ENCODE peak calls at places on chromosomes 13 and 19, in seven cellular contexts. U is RWPE2; N is C1 segment of cervical spinal cord; P is fibroblast of gingiva; Q is GM04504; M is AG08396; V is CD8-positive, alpha-beta T cell. W is an unnamed sample.

GRCh38 chr19:43711751-43712355 is 4.0 kb upstream of the IRGC start:
- DNase-seq in U (no peak), N (no peak), P (no peak), Q (no peak), M (no peak), V (no peak), W (no peak)

GRCh38 chr13:100721885-100722512 is 47.4 kb upstream of the TMTC4 start:
- DNase-seq in U (no peak), N (no peak), P (peak; percentile 23), Q (peak; percentile 20), M (peak; percentile 56), V (peak; percentile 57), W (no peak)

GRCh38 chr13:57865600-57866294 is 234.2 kb downstream of the PCDH17 start:
- DNase-seq in U (no peak), N (no peak), P (no peak), Q (no peak), M (no peak), V (no peak), W (no peak)

GRCh38 chr13:45872574-45872973 is 21.0 kb upstream of the SIAH3 start:
- DNase-seq in U (no peak), N (no peak), P (no peak), Q (no peak), M (no peak), V (no peak), W (no peak)

GRCh38 chr19:46932346-46932745 is 71.5 kb downstream of the ARHGAP35 start:
- DNase-seq in U (no peak), N (no peak), P (peak; percentile 34), Q (no peak), M (peak; percentile 45), V (no peak), W (no peak)

GRCh38 chr19:55355213-55355821 is 798 bp upstream of the COX6B2 start:
- DNase-seq in U (no peak), N (no peak), P (no peak), Q (no peak), M (no peak), V (no peak), W (no peak)

GRCh38 chr13:100887729-100888151 is 213.1 kb upstream of the TMTC4 start:
- DNase-seq in U (no peak), N (no peak), P (peak; percentile 64), Q (peak; percentile 51), M (peak; percentile 43), V (no peak), W (peak; percentile 61)

GRCh38 chr19:6532244-6532999 is 1.6 kb downstream of the TNFSF9 start:
- DNase-seq in U (no peak), N (no peak), P (no peak), Q (no peak), M (no peak), V (no peak), W (no peak)

GRCh38 chr13:82330499-82330898 is 1551.8 kb downstream of the SLITRK1 start:
- DNase-seq in U (no peak), N (no peak), P (no peak), Q (no peak), M (no peak), V (no peak), W (no peak)

W was measured in GM04503.